ENCODE peak calls at places on chromosomes 4 and X, in ten cellular contexts. N is breast epithelium, Q is Peyer's patch, H is suprapubic skin, Z is A549, G is uterus, P is body of pancreas, Y is K562, L is IMR-90, O is upper lobe of left lung. F is an unnamed sample.

GRCh38 chr4:184355111-184355604 is 119.2 kb downstream of the IRF2 start:
- DNase-seq in N (no peak), Q (peak; percentile 43), H (no peak), Z (peak; percentile 19), G (no peak), P (no peak), Y (peak; percentile 24), L (peak; percentile 93), O (no peak), F (peak; percentile 72)

GRCh38 chr4:102825261-102826071 is 1.9 kb downstream of the UBE2D3 start:
- DNase-seq in N (no peak), Q (no peak), H (no peak), Z (peak; percentile 63), G (no peak), P (peak; percentile 23), Y (no peak), L (peak; percentile 73), O (no peak), F (peak; percentile 57)

GRCh38 chrX:13094780-13095425 is 50.5 kb upstream of the FAM9C start:
- DNase-seq in N (no peak), Q (no peak), H (no peak), Z (no peak), G (no peak), P (no peak), Y (no peak), L (peak; percentile 24), O (no peak), F (no peak)

GRCh38 chrX:40130207-40130606 is 32.4 kb upstream of the BCOR start:
- DNase-seq in N (no peak), Q (no peak), H (no peak), Z (peak; percentile 70), G (peak; percentile 23), P (no peak), Y (no peak), L (peak; percentile 70), O (no peak), F (no peak)

GRCh38 chr4:54228563-54229501 is at the start of gene PDGFRA:
- DNase-seq in N (no peak), Q (no peak), H (peak; percentile 88), Z (no peak), G (peak; percentile 87), P (no peak), Y (no peak), L (peak; percentile 94), O (no peak), F (peak; percentile 70)

GRCh38 chr4:3299122-3299521 is 6.3 kb downstream of the RGS12 start:
- DNase-seq in N (peak; percentile 10), Q (no peak), H (no peak), Z (no peak), G (no peak), P (no peak), Y (no peak), L (no peak), O (no peak), F (no peak)

GRCh38 chr4:108774809-108775530 is 12.1 kb upstream of the ETNPPL start:
- DNase-seq in N (no peak), Q (no peak), H (no peak), Z (peak; percentile 5), G (no peak), P (peak; percentile 80), Y (no peak), L (no peak), O (no peak), F (no peak)

GRCh38 chr4:519203-519651 is 20.2 kb downstream of the PIGG start:
- DNase-seq in N (no peak), Q (no peak), H (no peak), Z (no peak), G (no peak), P (no peak), Y (no peak), L (no peak), O (peak; percentile 60), F (no peak)

GRCh38 chr4:173505924-173506779 is 23.9 kb downstream of the HAND2 start:
- DNase-seq in N (no peak), Q (no peak), H (peak; percentile 81), Z (peak; percentile 45), G (no peak), P (peak; percentile 68), Y (peak; percentile 48), L (peak; percentile 45), O (no peak), F (peak; percentile 54)

GRCh38 chrX:122625821-122626220 is 558.3 kb upstream of the GRIA3 start:
- DNase-seq in N (no peak), Q (no peak), H (no peak), Z (no peak), G (no peak), P (no peak), Y (no peak), L (peak; percentile 38), O (no peak), F (no peak)

GRCh38 chr4:1090036-1090435 is 23.3 kb downstream of the RNF212 start:
- DNase-seq in N (peak; percentile 37), Q (no peak), H (peak; percentile 24), Z (no peak), G (no peak), P (no peak), Y (no peak), L (no peak), O (no peak), F (no peak)

GRCh38 chr4:5378002-5378401 is 326.7 kb downstream of the STK32B start:
- DNase-seq in N (no peak), Q (no peak), H (no peak), Z (peak; percentile 43), G (no peak), P (no peak), Y (peak; percentile 49), L (peak; percentile 15), O (no peak), F (no peak)

GRCh38 chr4:80301884-80302283 is 33.6 kb upstream of the CFAP299 start:
- DNase-seq in N (no peak), Q (no peak), H (no peak), Z (no peak), G (no peak), P (no peak), Y (no peak), L (no peak), O (no peak), F (no peak)

GRCh38 chr4:174316954-174317353 is 33.2 kb downstream of the CEP44 start:
- DNase-seq in N (no peak), Q (no peak), H (no peak), Z (no peak), G (no peak), P (no peak), Y (no peak), L (peak; percentile 36), O (no peak), F (no peak)

GRCh38 chrX:76454456-76454927 is 27.0 kb downstream of the MAGEE1 start:
- DNase-seq in N (no peak), Q (no peak), H (no peak), Z (peak; percentile 23), G (no peak), P (no peak), Y (no peak), L (peak; percentile 9), O (no peak), F (no peak)

GRCh38 chr4:41178372-41179085 is 35.8 kb downstream of the APBB2 start:
- DNase-seq in N (no peak), Q (no peak), H (no peak), Z (no peak), G (no peak), P (no peak), Y (no peak), L (peak; percentile 93), O (no peak), F (peak; percentile 24)
- H3K4me1 ChIP-seq in N (peaks cover 9% of the 10 kb centered on the region), Q (no peaks in the 10 kb centered on the region), H (peaks cover 40% of the 10 kb centered on the region), Z (peaks cover 45% of the 10 kb centered on the region), G (peaks cover 18% of the 10 kb centered on the region), P (peaks cover 37% of the 10 kb centered on the region), Y (no peaks in the 10 kb centered on the region), L (peaks cover 10% of the 10 kb centered on the region), O (peaks cover 37% of the 10 kb centered on the region), F (no peaks in the 10 kb centered on the region)

GRCh38 chrX:106611682-106612402 is at the start of gene RADX:
- DNase-seq in N (peak; percentile 62), Q (peak; percentile 81), H (peak; percentile 87), Z (peak; percentile 61), G (peak; percentile 72), P (peak; percentile 82), Y (no peak), L (peak; percentile 45), O (peak; percentile 93), F (peak; percentile 45)
- TF ChIP-seq POLR2A in N (no peak), Q (peak; percentile 28), H (peak; percentile 27), Z (no peak), G (peak; percentile 31), P (peak; percentile 53), Y (no peak), L (no peak), O (no peak), F (peak; percentile 62)

DNA sequence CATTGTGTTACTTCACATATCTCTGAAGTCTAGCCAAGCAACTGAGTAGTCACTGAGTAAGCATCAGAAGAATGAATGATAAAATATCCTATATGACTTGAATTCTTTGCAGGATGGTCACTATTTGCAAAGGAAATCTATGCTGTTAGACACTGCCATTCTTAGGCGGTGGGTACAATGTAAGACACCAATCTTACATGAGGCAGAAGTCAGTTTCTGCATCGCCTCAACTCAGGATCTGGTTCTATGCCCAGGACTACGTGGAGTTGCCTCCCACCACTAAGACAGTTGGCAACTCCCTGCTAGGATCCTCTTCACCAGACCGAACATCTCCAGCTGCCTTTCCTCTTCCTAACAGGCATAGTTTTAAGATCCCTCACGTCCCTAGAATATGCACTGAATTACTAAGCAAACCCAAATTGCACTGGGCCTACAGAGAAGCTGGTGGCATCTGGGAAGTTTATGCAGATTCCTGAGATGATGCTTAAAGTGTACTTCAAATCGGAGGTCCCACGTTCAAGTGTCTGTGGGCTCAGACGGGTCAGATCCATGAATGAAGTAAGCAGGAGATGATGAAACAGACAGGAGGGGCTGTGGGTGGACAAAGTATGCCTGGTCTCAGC is 45.6 kb downstream of the SEL1L3 start:
- DNase-seq in N (no peak), Q (no peak), H (no peak), Z (peak; percentile 53), G (no peak), P (no peak), Y (no peak), L (peak; percentile 86), O (no peak), F (no peak)
- H3K4me1 ChIP-seq in N (no peaks in the 10 kb centered on the region), Q (no peaks in the 10 kb centered on the region), H (no peaks in the 10 kb centered on the region), Z (peaks cover 74% of the 10 kb centered on the region), G (no peaks in the 10 kb centered on the region), P (peaks cover 14% of the 10 kb centered on the region), Y (no peaks in the 10 kb centered on the region), L (peaks cover 32% of the 10 kb centered on the region), O (no peaks in the 10 kb centered on the region), F (no peaks in the 10 kb centered on the region)

DNA sequence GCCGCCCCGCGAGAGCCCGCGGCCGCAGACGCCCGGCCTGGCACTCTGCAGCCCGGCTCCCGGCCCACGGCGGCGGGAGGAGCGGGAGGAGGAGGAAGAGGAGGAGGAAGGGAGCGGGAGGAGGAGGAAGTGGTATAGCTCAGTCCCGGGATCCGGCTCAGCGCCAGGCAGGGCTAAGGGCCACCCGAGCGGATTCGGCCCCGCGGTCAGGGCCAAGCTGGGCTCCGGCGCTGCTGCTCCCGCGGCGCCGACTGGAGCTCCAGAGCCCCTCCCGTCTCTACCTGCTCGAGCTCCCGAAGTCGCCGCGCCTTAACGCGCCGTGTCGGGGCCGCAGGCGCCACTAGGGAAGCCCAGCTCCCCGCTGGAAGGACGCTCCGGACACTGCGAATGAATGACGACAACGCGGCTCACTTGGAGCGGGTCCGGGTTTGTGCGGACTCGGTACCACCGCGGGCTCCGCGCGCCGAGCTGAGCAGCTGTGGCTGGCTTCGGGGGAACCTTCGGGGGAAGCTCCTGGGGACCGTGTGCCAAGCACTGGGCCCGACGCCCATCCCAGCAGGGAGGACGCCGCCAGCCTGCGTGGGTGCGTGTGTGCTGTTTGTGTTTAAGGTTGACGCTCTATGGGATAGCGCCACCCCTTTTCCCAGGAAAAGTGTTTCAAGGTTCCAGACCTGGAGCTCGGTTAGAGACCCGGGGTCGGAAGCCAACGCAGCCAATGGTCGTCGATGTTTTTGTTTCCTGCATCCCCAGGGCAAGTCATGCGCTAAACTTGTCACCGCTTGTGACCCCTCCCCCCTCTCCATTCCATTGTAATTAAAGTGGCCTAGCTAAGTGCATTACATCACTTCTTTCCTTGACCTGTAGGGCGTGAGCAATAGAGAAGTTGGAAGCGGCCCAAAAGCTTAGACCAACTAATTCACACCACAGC is at the start of gene TBC1D9:
- DNase-seq in N (peak; percentile 86), Q (peak; percentile 88), H (peak; percentile 89), Z (peak; percentile 77), G (peak; percentile 68), P (peak; percentile 85), Y (no peak), L (peak; percentile 55), O (peak; percentile 93), F (peak; percentile 38)
- TF ChIP-seq POLR2A in N (peak; percentile 71), Q (peak; percentile 58), H (peak; percentile 29), Z (peak; percentile 51), G (peak; percentile 48), P (peak; percentile 92), Y (no peak), L (no peak), O (no peak), F (peak; percentile 38)